ENCODE peak calls at places on chromosome 1, in seven cellular contexts. One of them, this sample, is unnamed.
A peak's percentile ranks its signal among the peaks of the same experiment; 100 is the strongest.

GRCh38 chr1:96969656-96970163 is 248.1 kb downstream of the PTBP2 start:
- DNase-seq in left cardiac atrium: no peak
- DNase-seq in epithelial cell of esophagus: no peak
- DNase-seq in endothelial cell: no peak
- DNase-seq in stimulated activated CD4-positive, alpha-beta T cell treated with anti-CD3 and anti-CD28 coated beads, Interleukin-15, amount 100 ng/mL, for 1 hour: no peak
- DNase-seq in stromal cell of bone marrow: no peak
- DNase-seq in hippocampal formation: no peak
- DNase-seq in this sample: no peak

GRCh38 chr1:167880570-167880969 is 33.4 kb downstream of the ADCY10 start:
- DNase-seq in left cardiac atrium: no peak
- DNase-seq in epithelial cell of esophagus: no peak
- DNase-seq in endothelial cell: no peak
- DNase-seq in stimulated activated CD4-positive, alpha-beta T cell treated with anti-CD3 and anti-CD28 coated beads, Interleukin-15, amount 100 ng/mL, for 1 hour: no peak
- DNase-seq in stromal cell of bone marrow: no peak
- DNase-seq in hippocampal formation: no peak
- DNase-seq in this sample: no peak

GRCh38 chr1:16173447-16174260 is 17.8 kb upstream of the EPHA2 start:
- DNase-seq in left cardiac atrium: peak; percentile 60
- DNase-seq in epithelial cell of esophagus: peak; percentile 99
- DNase-seq in endothelial cell: no peak
- DNase-seq in stimulated activated CD4-positive, alpha-beta T cell treated with anti-CD3 and anti-CD28 coated beads, Interleukin-15, amount 100 ng/mL, for 1 hour: no peak
- DNase-seq in stromal cell of bone marrow: no peak
- DNase-seq in hippocampal formation: no peak
- DNase-seq in this sample: no peak

GRCh38 chr1:226737819-226738420 is 1.2 kb downstream of the ITPKB start:
- DNase-seq in left cardiac atrium: peak; percentile 61
- DNase-seq in epithelial cell of esophagus: peak; percentile 54
- DNase-seq in endothelial cell: peak; percentile 45
- DNase-seq in stimulated activated CD4-positive, alpha-beta T cell treated with anti-CD3 and anti-CD28 coated beads, Interleukin-15, amount 100 ng/mL, for 1 hour: peak; percentile 36
- DNase-seq in stromal cell of bone marrow: no peak
- DNase-seq in hippocampal formation: no peak
- DNase-seq in this sample: no peak

GRCh38 chr1:163298340-163298739 is 23.4 kb upstream of the NUF2 start:
- DNase-seq in left cardiac atrium: no peak
- DNase-seq in epithelial cell of esophagus: no peak
- DNase-seq in endothelial cell: no peak
- DNase-seq in stimulated activated CD4-positive, alpha-beta T cell treated with anti-CD3 and anti-CD28 coated beads, Interleukin-15, amount 100 ng/mL, for 1 hour: no peak
- DNase-seq in stromal cell of bone marrow: no peak
- DNase-seq in hippocampal formation: no peak
- DNase-seq in this sample: no peak

GRCh38 chr1:89462250-89462649 is 62.4 kb upstream of the LRRC8B start:
- DNase-seq in left cardiac atrium: no peak
- DNase-seq in epithelial cell of esophagus: no peak
- DNase-seq in endothelial cell: no peak
- DNase-seq in stimulated activated CD4-positive, alpha-beta T cell treated with anti-CD3 and anti-CD28 coated beads, Interleukin-15, amount 100 ng/mL, for 1 hour: no peak
- DNase-seq in stromal cell of bone marrow: no peak
- DNase-seq in hippocampal formation: no peak
- DNase-seq in this sample: no peak

GRCh38 chr1:54835970-54836369 is 34.8 kb upstream of the TTC22 start:
- DNase-seq in left cardiac atrium: no peak
- DNase-seq in epithelial cell of esophagus: no peak
- DNase-seq in endothelial cell: no peak
- DNase-seq in stimulated activated CD4-positive, alpha-beta T cell treated with anti-CD3 and anti-CD28 coated beads, Interleukin-15, amount 100 ng/mL, for 1 hour: no peak
- DNase-seq in stromal cell of bone marrow: no peak
- DNase-seq in hippocampal formation: no peak
- DNase-seq in this sample: no peak

GRCh38 chr1:47545912-47546483 is 108.2 kb downstream of the FOXD2 start:
- DNase-seq in left cardiac atrium: no peak
- DNase-seq in epithelial cell of esophagus: no peak
- DNase-seq in endothelial cell: no peak
- DNase-seq in stimulated activated CD4-positive, alpha-beta T cell treated with anti-CD3 and anti-CD28 coated beads, Interleukin-15, amount 100 ng/mL, for 1 hour: no peak
- DNase-seq in stromal cell of bone marrow: no peak
- DNase-seq in hippocampal formation: no peak
- DNase-seq in this sample: no peak

GRCh38 chr1:229420224-229420623 is 13.7 kb downstream of the ACTA1 start:
- DNase-seq in left cardiac atrium: no peak
- DNase-seq in epithelial cell of esophagus: no peak
- DNase-seq in endothelial cell: no peak
- DNase-seq in stimulated activated CD4-positive, alpha-beta T cell treated with anti-CD3 and anti-CD28 coated beads, Interleukin-15, amount 100 ng/mL, for 1 hour: no peak
- DNase-seq in stromal cell of bone marrow: no peak
- DNase-seq in hippocampal formation: no peak
- DNase-seq in this sample: no peak

GRCh38 chr1:178011101-178011828 is 41.4 kb upstream of the SEC16B start:
- DNase-seq in left cardiac atrium: no peak
- DNase-seq in epithelial cell of esophagus: peak; percentile 96
- DNase-seq in endothelial cell: no peak
- DNase-seq in stimulated activated CD4-positive, alpha-beta T cell treated with anti-CD3 and anti-CD28 coated beads, Interleukin-15, amount 100 ng/mL, for 1 hour: no peak
- DNase-seq in stromal cell of bone marrow: peak; percentile 50
- DNase-seq in hippocampal formation: no peak
- DNase-seq in this sample: no peak

GRCh38 chr1:18198240-18198639 is 90.6 kb downstream of the IGSF21 start:
- DNase-seq in left cardiac atrium: no peak
- DNase-seq in epithelial cell of esophagus: no peak
- DNase-seq in endothelial cell: no peak
- DNase-seq in stimulated activated CD4-positive, alpha-beta T cell treated with anti-CD3 and anti-CD28 coated beads, Interleukin-15, amount 100 ng/mL, for 1 hour: no peak
- DNase-seq in stromal cell of bone marrow: no peak
- DNase-seq in hippocampal formation: peak; percentile 28
- DNase-seq in this sample: no peak

GRCh38 chr1:89896105-89896942 is 75.5 kb downstream of the LRRC8D start:
- DNase-seq in left cardiac atrium: no peak
- DNase-seq in epithelial cell of esophagus: no peak
- DNase-seq in endothelial cell: no peak
- DNase-seq in stimulated activated CD4-positive, alpha-beta T cell treated with anti-CD3 and anti-CD28 coated beads, Interleukin-15, amount 100 ng/mL, for 1 hour: no peak
- DNase-seq in stromal cell of bone marrow: no peak
- DNase-seq in hippocampal formation: no peak
- DNase-seq in this sample: no peak

GRCh38 chr1:175188936-175189335 is 3.6 kb downstream of the KIAA0040 start:
- DNase-seq in left cardiac atrium: peak; percentile 36
- DNase-seq in epithelial cell of esophagus: no peak
- DNase-seq in endothelial cell: no peak
- DNase-seq in stimulated activated CD4-positive, alpha-beta T cell treated with anti-CD3 and anti-CD28 coated beads, Interleukin-15, amount 100 ng/mL, for 1 hour: no peak
- DNase-seq in stromal cell of bone marrow: no peak
- DNase-seq in hippocampal formation: no peak
- DNase-seq in this sample: no peak

GRCh38 chr1:179061360-179062282 is 20.2 kb upstream of the TOR3A start:
- DNase-seq in left cardiac atrium: no peak
- DNase-seq in epithelial cell of esophagus: no peak
- DNase-seq in endothelial cell: no peak
- DNase-seq in stimulated activated CD4-positive, alpha-beta T cell treated with anti-CD3 and anti-CD28 coated beads, Interleukin-15, amount 100 ng/mL, for 1 hour: no peak
- DNase-seq in stromal cell of bone marrow: no peak
- DNase-seq in hippocampal formation: no peak
- DNase-seq in this sample: no peak

GRCh38 chr1:182092336-182092735 is 30.8 kb upstream of the ZNF648 start:
- DNase-seq in left cardiac atrium: no peak
- DNase-seq in epithelial cell of esophagus: no peak
- DNase-seq in endothelial cell: no peak
- DNase-seq in stimulated activated CD4-positive, alpha-beta T cell treated with anti-CD3 and anti-CD28 coated beads, Interleukin-15, amount 100 ng/mL, for 1 hour: no peak
- DNase-seq in stromal cell of bone marrow: no peak
- DNase-seq in hippocampal formation: no peak
- DNase-seq in this sample: no peak

GRCh38 chr1:182803846-182804245 is 14.3 kb downstream of the NPL start:
- DNase-seq in left cardiac atrium: no peak
- DNase-seq in epithelial cell of esophagus: peak; percentile 92
- DNase-seq in endothelial cell: no peak
- DNase-seq in stimulated activated CD4-positive, alpha-beta T cell treated with anti-CD3 and anti-CD28 coated beads, Interleukin-15, amount 100 ng/mL, for 1 hour: no peak
- DNase-seq in stromal cell of bone marrow: no peak
- DNase-seq in hippocampal formation: no peak
- DNase-seq in this sample: no peak

GRCh38 chr1:226638001-226638601 is 89.5 kb downstream of the STUM start:
- DNase-seq in left cardiac atrium: peak; percentile 13
- DNase-seq in epithelial cell of esophagus: no peak
- DNase-seq in endothelial cell: no peak
- DNase-seq in stimulated activated CD4-positive, alpha-beta T cell treated with anti-CD3 and anti-CD28 coated beads, Interleukin-15, amount 100 ng/mL, for 1 hour: no peak
- DNase-seq in stromal cell of bone marrow: no peak
- DNase-seq in hippocampal formation: no peak
- DNase-seq in this sample: no peak

GRCh38 chr1:40267767-40268187 is 9.7 kb downstream of the ZMPSTE24 start:
- DNase-seq in left cardiac atrium: no peak
- DNase-seq in epithelial cell of esophagus: peak; percentile 83
- DNase-seq in endothelial cell: no peak
- DNase-seq in stimulated activated CD4-positive, alpha-beta T cell treated with anti-CD3 and anti-CD28 coated beads, Interleukin-15, amount 100 ng/mL, for 1 hour: no peak
- DNase-seq in stromal cell of bone marrow: peak; percentile 99
- DNase-seq in hippocampal formation: no peak
- DNase-seq in this sample: no peak

GRCh38 chr1:31865728-31866449 is 50.1 kb upstream of the SPOCD1 start:
- DNase-seq in left cardiac atrium: no peak
- DNase-seq in epithelial cell of esophagus: no peak
- DNase-seq in endothelial cell: no peak
- DNase-seq in stimulated activated CD4-positive, alpha-beta T cell treated with anti-CD3 and anti-CD28 coated beads, Interleukin-15, amount 100 ng/mL, for 1 hour: no peak
- DNase-seq in stromal cell of bone marrow: no peak
- DNase-seq in hippocampal formation: no peak
- DNase-seq in this sample: no peak

GRCh38 chr1:184513421-184513820 is 126.6 kb downstream of the C1orf21 start:
- DNase-seq in left cardiac atrium: no peak
- DNase-seq in epithelial cell of esophagus: peak; percentile 52
- DNase-seq in endothelial cell: no peak
- DNase-seq in stimulated activated CD4-positive, alpha-beta T cell treated with anti-CD3 and anti-CD28 coated beads, Interleukin-15, amount 100 ng/mL, for 1 hour: no peak
- DNase-seq in stromal cell of bone marrow: no peak
- DNase-seq in hippocampal formation: no peak
- DNase-seq in this sample: no peak

GRCh38 chr1:197614916-197615692 is 160.2 kb downstream of the DENND1B start:
- DNase-seq in left cardiac atrium: peak; percentile 22
- DNase-seq in epithelial cell of esophagus: peak; percentile 63
- DNase-seq in endothelial cell: peak; percentile 38
- DNase-seq in stimulated activated CD4-positive, alpha-beta T cell treated with anti-CD3 and anti-CD28 coated beads, Interleukin-15, amount 100 ng/mL, for 1 hour: no peak
- DNase-seq in stromal cell of bone marrow: peak; percentile 21
- DNase-seq in hippocampal formation: peak; percentile 39
- DNase-seq in this sample: no peak

GRCh38 chr1:212945761-212946160 is 4.6 kb upstream of the VASH2 start:
- DNase-seq in left cardiac atrium: no peak
- DNase-seq in epithelial cell of esophagus: no peak
- DNase-seq in endothelial cell: no peak
- DNase-seq in stimulated activated CD4-positive, alpha-beta T cell treated with anti-CD3 and anti-CD28 coated beads, Interleukin-15, amount 100 ng/mL, for 1 hour: no peak
- DNase-seq in stromal cell of bone marrow: no peak
- DNase-seq in hippocampal formation: no peak
- DNase-seq in this sample: no peak